ENCODE peak calls at places on chromosomes 3 and 15, in ten cellular contexts. One of them, this sample, is unnamed.

GRCh38 chr3:82229397-82229796 is 468.0 kb upstream of the GBE1 start:
- DNase-seq in HuH-7.5: no peak
- DNase-seq in activated naive CD4-positive, alpha-beta T cell: no peak
- DNase-seq in hepatocyte: no peak
- DNase-seq in AG09309: no peak
- DNase-seq in EL: no peak
- DNase-seq in NCI-H1930: no peak
- DNase-seq in AG08395: no peak
- DNase-seq in astrocyte of the spinal cord: no peak
- DNase-seq in left colon: no peak
- DNase-seq in this sample: no peak

GRCh38 chr3:41792806-41793205 is 169.1 kb downstream of the ULK4 start:
- DNase-seq in hepatocyte: no peak
- DNase-seq in astrocyte of the spinal cord: no peak
- DNase-seq in left colon: no peak
- DNase-seq in EL: no peak
- DNase-seq in NCI-H1930: no peak
- DNase-seq in AG09309: no peak
- DNase-seq in activated naive CD4-positive, alpha-beta T cell: no peak
- DNase-seq in HuH-7.5: no peak
- DNase-seq in AG08395: no peak
- DNase-seq in this sample: no peak

GRCh38 chr3:8766148-8766547 is 3.3 kb downstream of the OXTR start:
- DNase-seq in astrocyte of the spinal cord: no peak
- DNase-seq in HuH-7.5: no peak
- DNase-seq in left colon: no peak
- DNase-seq in AG09309: no peak
- DNase-seq in hepatocyte: no peak
- DNase-seq in EL: no peak
- DNase-seq in NCI-H1930: no peak
- DNase-seq in AG08395: no peak
- DNase-seq in activated naive CD4-positive, alpha-beta T cell: no peak
- DNase-seq in this sample: no peak

GRCh38 chr15:90917569-90917968 is 14.5 kb downstream of the MAN2A2 start:
- DNase-seq in AG08395: no peak
- DNase-seq in hepatocyte: no peak
- DNase-seq in activated naive CD4-positive, alpha-beta T cell: no peak
- DNase-seq in EL: no peak
- DNase-seq in NCI-H1930: no peak
- DNase-seq in left colon: no peak
- DNase-seq in HuH-7.5: no peak
- DNase-seq in astrocyte of the spinal cord: no peak
- DNase-seq in AG09309: no peak
- DNase-seq in this sample: no peak

GRCh38 chr3:62261800-62262199 is 111.5 kb downstream of the FEZF2 start:
- DNase-seq in HuH-7.5: no peak
- DNase-seq in AG09309: no peak
- DNase-seq in hepatocyte: no peak
- DNase-seq in activated naive CD4-positive, alpha-beta T cell: no peak
- DNase-seq in AG08395: no peak
- DNase-seq in astrocyte of the spinal cord: no peak
- DNase-seq in EL: no peak
- DNase-seq in left colon: no peak
- DNase-seq in NCI-H1930: no peak
- DNase-seq in this sample: no peak

GRCh38 chr3:15903164-15903563 is 105.4 kb upstream of the ANKRD28 start:
- DNase-seq in NCI-H1930: no peak
- DNase-seq in EL: peak
- DNase-seq in AG09309: peak
- DNase-seq in AG08395: peak
- DNase-seq in left colon: no peak
- DNase-seq in HuH-7.5: no peak
- DNase-seq in hepatocyte: no peak
- DNase-seq in activated naive CD4-positive, alpha-beta T cell: no peak
- DNase-seq in astrocyte of the spinal cord: peak
- DNase-seq in this sample: peak

GRCh38 chr15:50653156-50653743 is 33.3 kb downstream of the TRPM7 start:
- DNase-seq in NCI-H1930: no peak
- DNase-seq in left colon: no peak
- DNase-seq in activated naive CD4-positive, alpha-beta T cell: no peak
- DNase-seq in AG09309: no peak
- DNase-seq in EL: no peak
- DNase-seq in astrocyte of the spinal cord: no peak
- DNase-seq in hepatocyte: no peak
- DNase-seq in HuH-7.5: no peak
- DNase-seq in AG08395: no peak
- DNase-seq in this sample: no peak

GRCh38 chr3:152026033-152026556 is 152.7 kb downstream of the SUCNR1 start:
- DNase-seq in AG08395: peak
- DNase-seq in NCI-H1930: no peak
- DNase-seq in astrocyte of the spinal cord: peak
- DNase-seq in EL: peak
- DNase-seq in hepatocyte: peak
- DNase-seq in activated naive CD4-positive, alpha-beta T cell: no peak
- DNase-seq in HuH-7.5: no peak
- DNase-seq in left colon: no peak
- DNase-seq in AG09309: peak
- DNase-seq in this sample: peak

GRCh38 chr3:136937175-136937574 is 20.6 kb upstream of the IL20RB start:
- DNase-seq in AG08395: no peak
- DNase-seq in hepatocyte: no peak
- DNase-seq in astrocyte of the spinal cord: no peak
- DNase-seq in NCI-H1930: no peak
- DNase-seq in left colon: no peak
- DNase-seq in HuH-7.5: no peak
- DNase-seq in activated naive CD4-positive, alpha-beta T cell: no peak
- DNase-seq in EL: no peak
- DNase-seq in AG09309: no peak
- DNase-seq in this sample: no peak

GRCh38 chr3:128113817-128114794 is 9.5 kb downstream of the RUVBL1 start:
- DNase-seq in left colon: no peak
- DNase-seq in EL: no peak
- DNase-seq in HuH-7.5: no peak
- DNase-seq in AG09309: no peak
- DNase-seq in astrocyte of the spinal cord: no peak
- DNase-seq in NCI-H1930: no peak
- DNase-seq in AG08395: no peak
- DNase-seq in activated naive CD4-positive, alpha-beta T cell: no peak
- DNase-seq in hepatocyte: no peak
- DNase-seq in this sample: no peak

GRCh38 chr3:124878561-124879394 is 8.4 kb downstream of the ITGB5 start:
- DNase-seq in activated naive CD4-positive, alpha-beta T cell: no peak
- DNase-seq in AG09309: peak
- DNase-seq in left colon: no peak
- DNase-seq in EL: peak
- DNase-seq in HuH-7.5: no peak
- DNase-seq in astrocyte of the spinal cord: peak
- DNase-seq in AG08395: peak
- DNase-seq in NCI-H1930: no peak
- DNase-seq in hepatocyte: peak
- DNase-seq in this sample: peak

GRCh38 chr3:9970020-9970652 is 16.5 kb downstream of the EMC3 start:
- DNase-seq in activated naive CD4-positive, alpha-beta T cell: no peak
- DNase-seq in AG09309: peak
- DNase-seq in EL: peak
- DNase-seq in AG08395: peak
- DNase-seq in NCI-H1930: no peak
- DNase-seq in astrocyte of the spinal cord: peak
- DNase-seq in left colon: no peak
- DNase-seq in hepatocyte: no peak
- DNase-seq in HuH-7.5: no peak
- DNase-seq in this sample: peak

GRCh38 chr15:76898102-76898501 is 7.0 kb downstream of the SCAPER start:
- DNase-seq in left colon: no peak
- DNase-seq in hepatocyte: no peak
- DNase-seq in astrocyte of the spinal cord: no peak
- DNase-seq in AG08395: no peak
- DNase-seq in NCI-H1930: no peak
- DNase-seq in activated naive CD4-positive, alpha-beta T cell: no peak
- DNase-seq in HuH-7.5: no peak
- DNase-seq in AG09309: no peak
- DNase-seq in EL: no peak
- DNase-seq in this sample: no peak

GRCh38 chr3:10443791-10444429 is 61.5 kb downstream of the ATP2B2 start:
- DNase-seq in AG08395: no peak
- DNase-seq in left colon: no peak
- DNase-seq in activated naive CD4-positive, alpha-beta T cell: no peak
- DNase-seq in HuH-7.5: no peak
- DNase-seq in EL: no peak
- DNase-seq in hepatocyte: no peak
- DNase-seq in AG09309: no peak
- DNase-seq in NCI-H1930: no peak
- DNase-seq in astrocyte of the spinal cord: no peak
- DNase-seq in this sample: no peak

GRCh38 chr3:139353920-139354556 is 10.2 kb downstream of the MRPS22 start:
- DNase-seq in EL: peak
- DNase-seq in AG08395: peak
- DNase-seq in left colon: no peak
- DNase-seq in activated naive CD4-positive, alpha-beta T cell: no peak
- DNase-seq in hepatocyte: peak
- DNase-seq in HuH-7.5: peak
- DNase-seq in AG09309: no peak
- DNase-seq in astrocyte of the spinal cord: peak
- DNase-seq in NCI-H1930: peak
- DNase-seq in this sample: peak